ENCODE peak calls at places on chromosomes 6 and 20, in seven cellular contexts. T is lung; W is small intestine; E is esophagus squamous epithelium; N is adrenal gland; M is CD8-positive, alpha-beta memory T cell; R is hepatocyte. V is an unnamed sample.

GRCh38 chr6:112189494-112189893 is 64.9 kb downstream of the LAMA4 start:
- DNase-seq in T (no peak), E (no peak), N (no peak), M (no peak), W (no peak), R (no peak), V (no peak)

GRCh38 chr20:43925786-43926185 is 11.1 kb downstream of the TOX2 start:
- DNase-seq in M (peak), N (no peak), W (no peak), R (no peak), T (no peak), E (no peak), V (no peak)

GRCh38 chr6:75118925-75119515 is 86.8 kb downstream of the COL12A1 start:
- DNase-seq in M (no peak), W (no peak), N (no peak), E (no peak), R (no peak), T (no peak), V (no peak)

GRCh38 chr6:158558415-158559306 is 1.2 kb upstream of the TMEM181 start:
- DNase-seq in R (no peak), E (no peak), W (no peak), M (no peak), T (no peak), N (no peak), V (no peak)

GRCh38 chr6:33824461-33825154 is 20.8 kb upstream of the MLN start:
- DNase-seq in R (no peak), E (no peak), M (no peak), N (no peak), W (peak), T (peak), V (no peak)

GRCh38 chr6:33787954-33788693 is 806 bp downstream of the LEMD2 start:
- DNase-seq in W (peak), M (peak), R (peak), T (peak), N (peak), E (peak), V (peak)

GRCh38 chr6:56827908-56828649 is 126.8 kb upstream of the BEND6 start:
- DNase-seq in R (no peak), W (no peak), N (no peak), T (no peak), E (no peak), M (no peak), V (no peak)

GRCh38 chr20:24990810-24991252 is 1.7 kb downstream of the APMAP start:
- DNase-seq in T (no peak), E (no peak), R (no peak), N (no peak), W (no peak), M (no peak), V (no peak)

GRCh38 chr6:10531513-10531912 is 10.4 kb downstream of the GCNT2 start:
- DNase-seq in E (no peak), T (no peak), W (peak), N (no peak), R (no peak), M (no peak), V (no peak)

GRCh38 chr6:168017629-168018028 is 20.2 kb downstream of the KIF25 start:
- DNase-seq in R (no peak), W (no peak), M (no peak), E (no peak), T (no peak), N (no peak), V (no peak)

GRCh38 chr20:3461191-3461874 is 9.5 kb upstream of the ATRN start:
- DNase-seq in M (no peak), T (no peak), E (no peak), N (no peak), R (peak), W (no peak), V (no peak)

GRCh38 chr6:28838289-28838633 is 85.5 kb downstream of the TRIM27 start:
- DNase-seq in E (no peak), T (peak), R (peak), N (peak), M (peak), W (peak), V (no peak)

GRCh38 chr6:40074292-40075050 is 140.2 kb upstream of the MOCS1 start:
- DNase-seq in W (peak), R (peak), T (no peak), N (no peak), E (no peak), M (no peak), V (no peak)

GRCh38 chr6:30142665-30143064 is 6.7 kb downstream of the TRIM40 start:
- DNase-seq in N (no peak), R (no peak), W (no peak), M (no peak), T (no peak), E (no peak), V (no peak)

GRCh38 chr6:18742406-18742805 is 355.3 kb downstream of the RNF144B start:
- DNase-seq in R (no peak), W (no peak), E (no peak), T (no peak), N (no peak), M (no peak), V (no peak)

GRCh38 chr20:43862438-43862837 is 52.2 kb upstream of the TOX2 start:
- DNase-seq in R (no peak), E (no peak), M (no peak), N (no peak), W (no peak), T (no peak), V (no peak)

GRCh38 chr6:130927305-130927704 is 100.1 kb downstream of the SMLR1 start:
- DNase-seq in T (no peak), M (no peak), N (no peak), E (no peak), W (peak), R (peak), V (no peak)

GRCh38 chr20:37480915-37481314 is 40.1 kb upstream of the NNAT start:
- DNase-seq in M (no peak), E (no peak), N (no peak), W (no peak), T (no peak), R (no peak), V (no peak)

GRCh38 chr20:41149679-41150131 is 12.4 kb downstream of the PLCG1 start:
- DNase-seq in N (no peak), E (no peak), W (peak), M (no peak), R (peak), T (no peak), V (no peak)

DNA sequence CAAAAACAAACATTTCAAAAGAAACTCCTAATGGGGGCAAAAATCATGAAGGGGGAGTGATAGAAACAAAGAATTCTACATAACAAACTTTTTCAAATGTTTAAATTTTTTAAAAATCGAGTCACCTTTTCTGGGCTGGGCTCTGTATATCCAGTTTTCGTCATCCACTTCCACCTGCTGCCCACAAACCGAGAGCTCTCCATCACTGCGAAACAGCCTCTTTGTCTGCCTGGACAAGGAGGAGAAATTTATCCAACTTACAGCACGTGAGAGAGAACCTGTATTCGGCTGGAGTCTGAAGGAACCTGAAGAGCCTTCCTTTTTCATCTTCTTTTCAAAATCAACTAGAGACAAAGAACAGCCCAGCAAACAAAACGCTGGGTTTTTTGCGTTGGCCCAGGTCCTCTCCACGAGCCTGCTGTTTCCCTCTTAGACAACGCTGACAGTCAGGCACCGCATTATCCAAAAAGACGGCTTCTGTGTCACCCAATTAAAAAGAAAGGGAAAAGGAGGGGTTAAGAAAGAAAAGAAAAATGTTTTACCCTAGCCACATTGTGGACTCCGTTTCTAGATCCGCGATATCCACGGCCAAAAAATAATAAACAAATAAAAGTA is 72.4 kb upstream of the NHSL1 start:
- DNase-seq in M (no peak), W (no peak), T (no peak), E (no peak), R (no peak), N (no peak), V (no peak)
- H3K27ac ChIP-seq in M (no peak), W (no peak), T (peak), E (no peak), R (peak), N (no peak), V (no peak)

GRCh38 chr6:7313505-7314165 is 636 bp upstream of the SSR1 start:
- DNase-seq in T (no peak), E (no peak), W (no peak), M (no peak), N (no peak), R (no peak), V (no peak)
- H3K27ac ChIP-seq in T (peak), E (peak), W (peak), M (peak), N (peak), R (peak), V (peak)

DNA sequence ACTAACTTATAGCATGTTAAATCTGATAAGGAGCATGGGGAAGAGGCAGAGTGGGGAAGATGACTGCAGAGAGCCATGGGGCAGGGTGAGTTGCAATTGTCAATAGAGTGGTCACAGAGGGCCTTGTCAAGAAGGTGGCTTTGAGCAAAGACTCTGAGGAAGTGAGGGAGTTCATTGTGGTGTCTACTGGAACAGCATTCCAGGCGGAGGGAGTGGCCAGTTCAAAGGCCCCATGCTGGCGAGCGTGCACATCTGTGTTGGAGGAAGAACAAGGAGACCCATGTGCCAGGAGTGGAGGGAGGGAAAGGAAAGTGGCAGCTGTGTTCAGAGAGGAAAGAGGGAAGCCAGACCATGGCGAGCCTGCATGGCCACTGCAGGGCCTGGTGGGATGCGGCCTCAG is 15.8 kb upstream of the GPR6 start:
- DNase-seq in M (no peak), W (no peak), E (no peak), R (no peak), N (no peak), T (no peak), V (no peak)
- H3K27ac ChIP-seq in M (no peak), W (no peak), E (no peak), R (no peak), N (no peak), T (no peak), V (no peak)

GRCh38 chr6:47737406-47737805 is 39.0 kb downstream of the ADGRF4 start:
- DNase-seq in M (no peak), R (no peak), N (no peak), W (no peak), T (no peak), E (no peak), V (peak)

GRCh38 chr6:47729457-47729856 is 31.1 kb downstream of the ADGRF4 start:
- DNase-seq in R (no peak), N (no peak), M (no peak), W (no peak), E (no peak), T (no peak), V (no peak)

GRCh38 chr6:47734826-47735481 is 36.6 kb downstream of the ADGRF4 start:
- DNase-seq in R (no peak), N (no peak), T (no peak), M (no peak), W (no peak), E (no peak), V (no peak)

GRCh38 chr6:47736083-47736700 is 37.8 kb downstream of the ADGRF4 start:
- DNase-seq in W (no peak), E (no peak), N (no peak), T (no peak), R (no peak), M (no peak), V (no peak)

GRCh38 chr6:47733879-47734558 is 35.6 kb downstream of the ADGRF4 start:
- DNase-seq in E (no peak), N (no peak), R (peak), M (no peak), W (peak), T (no peak), V (no peak)
- H3K27ac ChIP-seq in E (no peak), N (no peak), R (no peak), M (no peak), W (no peak), T (no peak), V (no peak)

DNA sequence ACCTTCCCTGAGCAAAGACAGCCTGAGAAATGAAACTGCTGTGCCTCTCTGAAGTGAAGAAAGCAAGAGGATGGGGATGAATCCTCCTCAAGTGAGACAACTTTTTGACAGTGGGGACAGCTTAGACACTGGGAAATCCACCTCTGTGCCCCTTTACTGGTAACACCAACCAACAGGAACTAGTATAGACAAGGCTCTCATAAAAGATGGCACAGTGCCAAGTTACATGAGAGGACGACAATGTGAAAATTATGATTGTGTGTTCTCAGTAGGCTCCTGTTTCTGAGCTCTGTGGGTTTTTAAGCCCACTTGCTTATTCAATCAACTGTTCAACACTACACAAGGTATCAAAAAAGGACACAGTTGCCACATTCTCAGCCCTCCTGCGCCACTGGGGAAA is 41.6 kb upstream of the LYRM2 start:
- DNase-seq in N (no peak), E (no peak), R (no peak), M (no peak), W (peak), T (no peak), V (no peak)
- H3K27ac ChIP-seq in N (no peak), E (no peak), R (no peak), M (no peak), W (no peak), T (no peak), V (no peak)

DNA sequence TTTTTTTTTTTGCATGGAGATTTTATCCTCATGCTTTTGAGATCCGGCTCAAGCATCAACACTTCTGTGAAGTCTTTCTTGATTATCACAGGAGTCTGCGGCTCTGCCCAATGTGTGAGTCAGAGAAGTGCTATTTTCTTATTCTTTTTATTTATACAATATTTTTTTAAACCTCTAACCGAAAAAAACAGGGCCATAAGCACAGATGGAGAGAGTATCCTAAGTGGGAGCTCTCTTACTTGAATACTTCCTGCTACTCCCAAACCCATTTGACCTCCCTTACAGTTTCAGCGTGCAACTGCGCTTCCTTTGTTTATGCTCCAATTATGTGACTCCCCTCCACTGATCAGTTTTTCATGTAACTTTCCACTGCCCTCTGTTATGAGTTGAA is 8.7 kb upstream of the ATXN1 start:
- DNase-seq in N (no peak), E (no peak), T (no peak), W (no peak), M (no peak), R (no peak), V (no peak)
- H3K27ac ChIP-seq in N (no peak), E (peak), T (no peak), W (no peak), M (no peak), R (no peak), V (no peak)

GRCh38 chr6:53829698-53830221 is 35.0 kb downstream of the LRRC1 start:
- DNase-seq in T (no peak), W (peak), M (no peak), N (no peak), E (no peak), R (peak), V (no peak)

GRCh38 chr6:53827485-53827884 is 32.7 kb downstream of the LRRC1 start:
- DNase-seq in W (peak), N (no peak), T (no peak), E (no peak), M (no peak), R (no peak), V (no peak)

GRCh38 chr6:53828215-53828614 is 33.4 kb downstream of the LRRC1 start:
- DNase-seq in T (no peak), E (no peak), M (no peak), N (no peak), R (no peak), W (no peak), V (no peak)

GRCh38 chr6:53830356-53830755 is 35.6 kb downstream of the LRRC1 start:
- DNase-seq in N (no peak), W (no peak), E (no peak), R (no peak), T (no peak), M (no peak), V (no peak)

GRCh38 chr6:53828971-53829697 is 34.3 kb downstream of the LRRC1 start:
- DNase-seq in W (peak), R (no peak), E (no peak), N (no peak), M (no peak), T (no peak), V (no peak)
- H3K27ac ChIP-seq in W (peak), R (peak), E (no peak), N (no peak), M (no peak), T (no peak), V (peak)

DNA sequence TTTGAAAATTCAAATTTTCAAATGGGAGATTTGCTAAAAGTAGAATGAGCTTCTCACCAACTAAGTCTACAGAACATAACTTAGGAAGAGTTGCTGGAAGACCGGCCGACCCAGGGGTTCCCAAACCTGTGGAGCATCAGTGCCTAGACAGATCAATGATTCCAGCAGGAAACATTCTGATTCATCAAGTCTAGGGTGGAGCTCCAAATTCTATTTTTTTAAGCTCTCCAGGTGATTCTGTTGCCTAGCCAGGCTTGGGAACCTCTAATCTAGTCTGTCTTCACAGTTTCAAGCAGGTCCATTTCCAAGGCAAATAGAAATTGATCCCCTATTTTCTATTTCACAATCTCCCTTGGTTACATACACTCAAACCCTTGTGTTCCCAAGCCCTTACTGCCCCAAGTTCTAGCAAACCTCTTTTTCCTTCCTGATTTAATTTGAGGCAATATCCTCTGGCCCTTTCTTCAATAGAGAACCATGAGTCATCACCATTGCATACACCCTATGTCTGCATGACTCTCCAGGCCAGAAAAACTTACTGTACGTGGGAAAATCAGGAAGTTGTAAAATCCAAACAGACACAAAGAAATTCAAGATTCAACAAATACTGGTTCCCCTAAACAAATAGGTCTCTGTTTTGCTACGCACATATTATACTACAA is 8.9 kb downstream of the ATXN1 start:
- DNase-seq in R (peak), N (no peak), T (no peak), W (peak), E (no peak), M (no peak), V (no peak)
- H3K27ac ChIP-seq in R (peak), N (no peak), T (peak), W (peak), E (peak), M (no peak), V (no peak)

GRCh38 chr20:44961868-44962267 is 1.7 kb upstream of the TOMM34 start:
- DNase-seq in R (no peak), T (no peak), N (no peak), W (no peak), E (no peak), M (no peak), V (no peak)
- H3K27ac ChIP-seq in R (no peak), T (no peak), N (no peak), W (no peak), E (no peak), M (no peak), V (no peak)

V was measured in substantia nigra.